ENCODE peak calls at places on chromosomes 7 and 10, in five cellular contexts. X, N, A, J and F are unnamed samples.

GRCh38 chr7:99383791-99384370 is 9.4 kb downstream of the ARPC1B start:
- DNase-seq in X (no peak), J (no peak), A (no peak), N (no peak), F (no peak)

GRCh38 chr7:15707570-15707969 is 21.1 kb upstream of the MEOX2 start:
- DNase-seq in N (no peak), J (no peak), A (no peak), X (no peak), F (no peak)

GRCh38 chr10:75466016-75466415 is 34.6 kb downstream of the LRMDA start:
- DNase-seq in N (no peak), X (no peak), J (no peak), A (no peak), F (no peak)

GRCh38 chr7:84137812-84138211 is 56.8 kb downstream of the SEMA3A start:
- DNase-seq in J (no peak), N (no peak), A (no peak), X (no peak), F (no peak)

GRCh38 chr7:4069268-4070095 is 612.6 kb upstream of the FOXK1 start:
- DNase-seq in A (no peak), X (no peak), J (no peak), N (no peak), F (no peak)

GRCh38 chr7:25968205-25968993 is 183.6 kb upstream of the NFE2L3 start:
- DNase-seq in X (no peak), N (no peak), J (no peak), A (no peak), F (no peak)

GRCh38 chr7:103765891-103766290 is 223.6 kb downstream of the RELN start:
- DNase-seq in A (no peak), J (no peak), X (no peak), N (no peak), F (no peak)

GRCh38 chr7:101550641-101551531 is 78.2 kb downstream of the MYL10 start:
- DNase-seq in X (no peak), J (peak), N (peak), A (peak), F (peak)

GRCh38 chr7:7554647-7555575 is 11.8 kb upstream of the MIOS start:
- DNase-seq in J (no peak), A (no peak), X (peak), N (no peak), F (no peak)

GRCh38 chr7:79778786-79779382 is 325.4 kb upstream of the MAGI2 start:
- DNase-seq in J (no peak), N (no peak), X (no peak), A (no peak), F (no peak)

GRCh38 chr7:138460176-138460648 is at the start of gene TRIM24:
- DNase-seq in A (peak), J (no peak), N (peak), X (peak), F (no peak)

GRCh38 chr7:79930604-79931003 is 204.0 kb upstream of the GNAI1 start:
- DNase-seq in N (no peak), J (no peak), X (no peak), A (no peak), F (no peak)

GRCh38 chr10:98041352-98042043 is 11.1 kb upstream of the CRTAC1 start:
- DNase-seq in X (peak), N (peak), J (peak), A (no peak), F (no peak)

GRCh38 chr10:134743-135600 is at the start of gene ZMYND11:
- DNase-seq in X (peak), N (peak), J (peak), A (peak), F (peak)

GRCh38 chr10:128026620-128027281 is 99.5 kb downstream of the MKI67 start:
- DNase-seq in A (no peak), X (no peak), J (no peak), N (no peak), F (no peak)

GRCh38 chr10:91541481-91541880 is 91.4 kb downstream of the PPP1R3C start:
- DNase-seq in X (no peak), J (no peak), N (no peak), A (no peak), F (peak)

GRCh38 chr10:35336921-35337741 is 822 bp downstream of the CCNY start:
- DNase-seq in N (peak), A (peak), J (peak), X (peak), F (peak)

GRCh38 chr10:94314913-94315545 is 47.7 kb downstream of the NOC3L start:
- DNase-seq in X (no peak), A (no peak), N (no peak), J (no peak), F (no peak)
- TF ChIP-seq CTCF in X (no peak), A (no peak), N (no peak), J (no peak), F (no peak)

GRCh38 chr7:129376076-129376777 is 58.0 kb upstream of the STRIP2 start:
- DNase-seq in A (no peak), X (no peak), J (peak), N (peak), F (no peak)
- TF ChIP-seq CTCF in A (peak), X (peak), J (peak), N (peak), F (no peak)

GRCh38 chr10:114874827-114875541 is 53.4 kb downstream of the FHIP2A start:
- DNase-seq in N (peak), X (no peak), J (peak), A (peak), F (peak)
- TF ChIP-seq CTCF in N (no peak), X (no peak), J (no peak), A (no peak), F (no peak)

GRCh38 chr7:128954150-128954549 is 16.4 kb downstream of the IRF5 start:
- DNase-seq in X (no peak), J (no peak), N (no peak), A (no peak), F (no peak)
- TF ChIP-seq CTCF in X (no peak), J (no peak), N (no peak), A (no peak), F (no peak)

DNA sequence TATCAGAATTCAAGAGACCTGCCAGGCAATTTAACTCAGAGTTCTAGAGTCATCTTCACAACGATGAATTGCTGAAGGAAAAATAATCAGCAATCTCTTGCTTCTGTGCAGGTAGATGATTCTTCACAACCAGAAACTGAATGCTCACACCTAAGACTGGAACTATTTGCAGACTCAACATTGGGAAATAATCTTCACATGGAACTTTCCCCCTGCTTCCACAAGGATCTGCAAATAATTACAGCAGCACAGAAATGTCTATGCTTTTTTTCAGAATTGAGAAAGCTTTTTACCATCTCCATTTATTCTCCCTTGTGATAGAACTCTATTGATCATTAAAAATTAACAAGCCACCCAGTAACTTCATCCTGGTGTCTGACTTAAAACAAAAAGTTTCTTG is 282.8 kb downstream of the AHR start:
- DNase-seq in A (no peak), N (no peak), J (no peak), X (no peak), F (no peak)
- TF ChIP-seq CTCF in A (no peak), N (no peak), J (no peak), X (no peak), F (no peak)

GRCh38 chr7:32206987-32207386 is 136.8 kb upstream of the PDE1C start:
- DNase-seq in N (peak), A (peak), X (no peak), J (peak), F (no peak)
- TF ChIP-seq CTCF in N (peak), A (peak), X (no peak), J (no peak), F (no peak)